ENCODE peak calls at places on chromosomes 2 and 18, in seven cellular contexts. A is pancreas; H is AG08396; X is activated effector memory CD4-positive, alpha-beta T cell treated with anti-CD3 and anti-CD28 coated beads, Interleukin-2, amount 50 U/mL, for 16 hours; S is upper lobe of right lung; F is WERI-Rb-1; I is HuH-7. O is an unnamed sample.

GRCh38 chr2:225008935-225009334 is 33.3 kb downstream of the DOCK10 start:
- DNase-seq in A (no peak), I (no peak), H (no peak), X (no peak), F (peak), S (no peak), O (no peak)

GRCh38 chr2:130837811-130838565 is 1.3 kb downstream of the ARHGEF4 start:
- DNase-seq in F (no peak), H (no peak), S (no peak), X (no peak), I (no peak), A (peak), O (no peak)

GRCh38 chr2:187547353-187547979 is 6.8 kb downstream of the TFPI start:
- DNase-seq in X (no peak), A (no peak), H (peak), S (no peak), F (peak), I (no peak), O (peak)

GRCh38 chr2:64328415-64328722 is 125.6 kb upstream of the LGALSL start:
- DNase-seq in I (no peak), S (no peak), F (peak), H (no peak), X (no peak), A (no peak), O (no peak)

GRCh38 chr2:118089015-118089800 is 937 bp downstream of the INSIG2 start:
- DNase-seq in H (peak), S (no peak), X (peak), I (peak), A (no peak), F (no peak), O (no peak)

GRCh38 chr2:102698369-102699111 is 63.3 kb upstream of the TMEM182 start:
- DNase-seq in H (no peak), A (no peak), I (no peak), F (no peak), X (no peak), S (no peak), O (no peak)

GRCh38 chr2:217438821-217439220 is 564.0 kb downstream of the TNS1 start:
- DNase-seq in H (no peak), I (no peak), S (no peak), A (no peak), X (no peak), F (no peak), O (no peak)

GRCh38 chr2:234963785-234964615 is 12.2 kb downstream of the SH3BP4 start:
- DNase-seq in H (no peak), S (peak), F (no peak), X (peak), I (no peak), A (no peak), O (peak)

GRCh38 chr2:189302274-189302948 is 122.8 kb upstream of the COL5A2 start:
- DNase-seq in S (no peak), I (no peak), X (no peak), H (no peak), F (no peak), A (no peak), O (no peak)

GRCh38 chr18:13216732-13217465 is 1.7 kb upstream of the LDLRAD4 start:
- DNase-seq in A (peak), F (peak), S (peak), I (peak), H (peak), X (peak), O (no peak)

GRCh38 chr18:4260107-4260506 is 195.0 kb downstream of the DLGAP1 start:
- DNase-seq in I (no peak), S (no peak), F (no peak), X (no peak), H (no peak), A (no peak), O (no peak)

GRCh38 chr2:182949572-182950189 is 83.2 kb upstream of the FRZB start:
- DNase-seq in F (no peak), A (no peak), H (no peak), X (no peak), I (no peak), S (no peak), O (no peak)

GRCh38 chr18:77168666-77169358 is 36.2 kb upstream of the MBP start:
- DNase-seq in X (no peak), F (no peak), A (no peak), H (no peak), S (no peak), I (no peak), O (no peak)

GRCh38 chr2:109345653-109346165 is 216.7 kb downstream of the SH3RF3 start:
- DNase-seq in S (peak), A (no peak), I (no peak), F (no peak), H (no peak), X (no peak), O (no peak)

GRCh38 chr2:74671479-74671878 is 17.4 kb downstream of the SEMA4F start:
- DNase-seq in F (no peak), X (no peak), H (peak), A (no peak), I (no peak), S (no peak), O (peak)

GRCh38 chr2:224498991-224499390 is 86.2 kb downstream of the CUL3 start:
- DNase-seq in A (no peak), F (no peak), X (no peak), S (no peak), H (no peak), I (no peak), O (no peak)

GRCh38 chr2:216031960-216032689 is 18.8 kb upstream of the MREG start:
- DNase-seq in A (no peak), H (peak), I (no peak), F (no peak), X (no peak), S (no peak), O (peak)

GRCh38 chr2:29443627-29444026 is 328.4 kb downstream of the CLIP4 start:
- DNase-seq in H (no peak), I (no peak), X (no peak), A (no peak), F (no peak), S (no peak), O (no peak)

GRCh38 chr2:160399880-160400279 is 93.7 kb downstream of the RBMS1 start:
- DNase-seq in I (no peak), A (no peak), X (no peak), F (no peak), H (no peak), S (no peak), O (no peak)

GRCh38 chr2:196284901-196285589 is 113.7 kb upstream of the STK17B start:
- DNase-seq in I (no peak), A (no peak), H (no peak), S (no peak), F (no peak), X (no peak), O (no peak)

GRCh38 chr2:54394392-54394791 is 61.7 kb upstream of the SPTBN1 start:
- DNase-seq in F (no peak), S (no peak), H (no peak), X (no peak), I (no peak), A (no peak), O (no peak)

GRCh38 chr2:241561811-241562210 is 3.3 kb downstream of the BOK start:
- DNase-seq in S (peak), F (no peak), A (peak), X (no peak), I (no peak), H (peak), O (no peak)

GRCh38 chr2:72237549-72237948 is 89.9 kb upstream of the CYP26B1 start:
- DNase-seq in H (no peak), X (no peak), S (no peak), F (no peak), I (no peak), A (no peak), O (no peak)

GRCh38 chr2:33265584-33266338 is 210.7 kb upstream of the RASGRP3 start:
- DNase-seq in F (no peak), S (no peak), X (no peak), H (no peak), A (no peak), I (no peak), O (no peak)

GRCh38 chr2:74715071-74715791 is 61.2 kb downstream of the SEMA4F start:
- DNase-seq in S (peak), H (peak), F (peak), X (peak), I (peak), A (peak), O (peak)

GRCh38 chr2:238657132-238658053 is 190.5 kb upstream of the TWIST2 start:
- DNase-seq in S (no peak), H (no peak), X (no peak), A (no peak), I (no peak), F (no peak), O (peak)

GRCh38 chr2:56714400-56714799 is 530.6 kb downstream of the CCDC85A start:
- DNase-seq in H (no peak), A (no peak), I (no peak), F (no peak), S (no peak), X (no peak), O (no peak)

GRCh38 chr18:31657823-31658669 is 26.3 kb downstream of the B4GALT6 start:
- DNase-seq in S (no peak), X (peak), A (no peak), H (no peak), F (no peak), I (no peak), O (no peak)

GRCh38 chr2:237886702-237887481 is 27.5 kb downstream of the RAMP1 start:
- DNase-seq in S (no peak), I (no peak), X (no peak), A (peak), F (no peak), H (no peak), O (no peak)

GRCh38 chr18:46555724-46556123 is 101.3 kb downstream of the LOXHD1 start:
- DNase-seq in S (no peak), I (peak), F (peak), H (peak), X (no peak), A (no peak), O (peak)

GRCh38 chr2:55618025-55618648 is 715 bp upstream of the PPP4R3B start:
- DNase-seq in H (no peak), A (no peak), I (no peak), F (no peak), S (no peak), X (no peak), O (peak)

GRCh38 chr2:215522237-215522636 is 86.4 kb upstream of the FN1 start:
- DNase-seq in H (no peak), S (no peak), X (no peak), F (no peak), A (no peak), I (no peak), O (no peak)

GRCh38 chr2:74149249-74149530 is 1.5 kb upstream of the BOLA3 start:
- DNase-seq in I (no peak), F (no peak), X (no peak), S (no peak), H (no peak), A (no peak), O (no peak)

O was measured in GM04504.